ENCODE peak calls at places on chromosomes 16 and 17, in five cellular contexts. M, D, Q, G and U are unnamed samples.

GRCh38 chr16:12406840-12407690 is 396.6 kb downstream of the CPPED1 start:
- DNase-seq in D (no peak), M (no peak), Q (peak; percentile 25), G (no peak), U (peak; percentile 56)

GRCh38 chr16:23564964-23565363 is 7.4 kb downstream of the UBFD1 start:
- DNase-seq in G (no peak), M (no peak), D (no peak), Q (no peak), U (no peak)

GRCh38 chr16:85136213-85136704 is 24.0 kb upstream of the CIBAR2 start:
- DNase-seq in G (no peak), M (no peak), Q (no peak), D (no peak), U (no peak)

GRCh38 chr16:15509593-15510520 is 75.5 kb downstream of the BMERB1 start:
- DNase-seq in G (no peak), D (no peak), M (no peak), Q (peak; percentile 75), U (no peak)

GRCh38 chr17:1959871-1960569 is 65.1 kb downstream of the RTN4RL1 start:
- DNase-seq in D (no peak), Q (no peak), G (no peak), M (no peak), U (no peak)

GRCh38 chr16:85075236-85075924 is 36.9 kb downstream of the CIBAR2 start:
- DNase-seq in M (no peak), G (no peak), Q (no peak), D (no peak), U (no peak)

GRCh38 chr16:65336169-65336568 is 214.3 kb upstream of the CDH11 start:
- DNase-seq in Q (peak; percentile 86), D (no peak), M (peak; percentile 74), G (no peak), U (no peak)

GRCh38 chr17:7404737-7405412 is 978 bp upstream of the TMEM256 start:
- DNase-seq in Q (no peak), G (peak; percentile 49), D (no peak), M (no peak), U (no peak)

GRCh38 chr17:48254896-48255295 is 147.3 kb downstream of the SNX11 start:
- DNase-seq in G (no peak), D (no peak), Q (no peak), M (no peak), U (no peak)

GRCh38 chr17:981292-981658 is 1.7 kb upstream of the NXN start:
- DNase-seq in Q (no peak), G (no peak), D (no peak), M (no peak), U (no peak)

GRCh38 chr17:1880851-1881630 is 51.2 kb downstream of the RPA1 start:
- DNase-seq in G (no peak), M (no peak), Q (peak; percentile 38), D (no peak), U (no peak)

DNA sequence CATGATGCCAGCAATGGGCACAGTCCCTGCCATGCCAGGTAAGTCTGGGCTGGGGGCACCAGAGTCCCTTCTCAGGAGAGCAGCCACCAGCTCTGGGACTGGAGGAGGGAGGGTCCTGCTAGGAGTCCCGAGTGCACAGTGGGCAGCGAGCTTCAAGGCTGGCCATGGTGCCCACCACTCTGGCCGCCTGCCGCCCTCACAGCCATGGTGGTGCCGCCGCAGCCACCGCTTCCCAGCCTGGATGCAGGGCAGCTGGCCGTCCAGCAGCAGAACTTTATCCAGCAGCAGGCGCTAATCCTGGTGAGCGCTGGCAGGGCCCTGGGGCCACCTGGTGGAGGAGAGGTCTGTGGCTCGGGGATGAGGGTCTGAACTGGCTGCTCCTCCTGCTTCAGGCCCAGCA is 17.9 kb upstream of the SMIM5 start:
- DNase-seq in D (no peak), M (no peak), G (no peak), Q (no peak), U (no peak)
- TF ChIP-seq CTCF in D (no peak), M (no peak), G (no peak), Q (no peak), U (no peak)

GRCh38 chr17:38815576-38816193 is 9.4 kb downstream of the CWC25 start:
- DNase-seq in Q (peak; percentile 68), D (no peak), M (no peak), G (no peak), U (peak; percentile 73)
- TF ChIP-seq CTCF in Q (peak; percentile 50), D (no peak), M (peak; percentile 20), G (no peak), U (peak; percentile 64)

DNA sequence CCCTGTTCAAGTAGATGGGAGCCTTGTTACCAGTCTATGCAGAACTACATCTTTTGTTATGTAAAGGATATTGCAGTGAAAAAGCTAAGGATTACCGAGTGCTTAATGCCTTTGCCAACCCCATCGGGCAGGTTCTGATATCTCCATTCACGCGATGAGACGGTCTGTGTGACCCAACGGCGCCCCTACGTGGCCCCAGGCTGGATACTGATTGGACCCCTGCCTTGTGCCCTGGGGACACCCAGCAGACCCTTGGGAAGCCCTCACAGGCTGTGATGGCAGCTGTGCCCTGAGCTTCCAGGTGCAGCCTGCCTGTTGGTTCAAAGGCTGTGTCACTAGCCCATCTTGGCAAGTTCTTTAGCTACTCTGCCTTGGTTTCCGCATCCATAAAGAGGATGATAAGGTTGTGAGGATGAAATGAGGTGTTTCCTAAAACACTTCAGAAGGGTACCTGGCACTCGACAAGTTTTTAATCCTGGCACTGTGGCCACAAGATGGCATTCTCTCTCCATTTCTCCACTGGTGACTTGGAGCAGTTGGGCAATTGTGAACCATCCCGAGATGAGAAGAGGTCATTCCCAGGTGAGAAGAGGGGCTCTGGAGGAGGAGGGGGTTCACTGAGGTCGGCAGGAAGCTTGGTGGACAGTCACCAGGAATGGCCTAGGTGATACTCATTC is 33.6 kb downstream of the HAPSTR1 start:
- DNase-seq in G (no peak), M (no peak), Q (no peak), D (no peak), U (no peak)
- TF ChIP-seq CTCF in G (no peak), M (no peak), Q (no peak), D (no peak), U (peak; percentile 20)

GRCh38 chr16:3122926-3123570 is 10.7 kb downstream of the ZNF205 start:
- DNase-seq in M (no peak), Q (no peak), D (no peak), G (no peak), U (no peak)

GRCh38 chr16:3120435-3120834 is 8.0 kb downstream of the ZNF205 start:
- DNase-seq in Q (no peak), D (no peak), G (no peak), M (no peak), U (no peak)

GRCh38 chr16:3121843-3122467 is 9.6 kb downstream of the ZNF205 start:
- DNase-seq in Q (no peak), G (no peak), M (no peak), D (no peak), U (no peak)

GRCh38 chr16:3127745-3128144 is 7.1 kb upstream of the ZNF213 start:
- DNase-seq in Q (no peak), G (no peak), D (no peak), M (no peak), U (no peak)

GRCh38 chr16:3123986-3124886 is 10.6 kb upstream of the ZNF213 start:
- DNase-seq in G (peak; percentile 98), Q (peak; percentile 85), M (peak; percentile 29), D (peak; percentile 98), U (peak; percentile 50)
- TF ChIP-seq CTCF in G (no peak), Q (peak; percentile 42), M (peak; percentile 20), D (no peak), U (peak; percentile 32)